ENCODE peak calls at places on chromosomes 6 and 20, in seven cellular contexts. One of them, this sample, is unnamed.

GRCh38 chr6:72554203-72554564 is 67.7 kb upstream of the KCNQ5 start:
- DNase-seq in Daoy: peak; percentile 65
- DNase-seq in mesothelial cell of epicardium: no peak
- DNase-seq in transverse colon: no peak
- DNase-seq in GM12865: no peak
- DNase-seq in lung microvascular endothelial cell: no peak
- DNase-seq in activated CD4-positive, CD25-positive, alpha-beta regulatory T cell: no peak
- DNase-seq in this sample: no peak

GRCh38 chr6:88856566-88856965 is 106.9 kb downstream of the RNGTT start:
- DNase-seq in Daoy: no peak
- DNase-seq in mesothelial cell of epicardium: no peak
- DNase-seq in transverse colon: no peak
- DNase-seq in GM12865: no peak
- DNase-seq in lung microvascular endothelial cell: no peak
- DNase-seq in activated CD4-positive, CD25-positive, alpha-beta regulatory T cell: no peak
- DNase-seq in this sample: no peak

GRCh38 chr6:150333592-150333954 is 35.2 kb upstream of the IYD start:
- DNase-seq in Daoy: no peak
- DNase-seq in mesothelial cell of epicardium: no peak
- DNase-seq in transverse colon: no peak
- DNase-seq in GM12865: no peak
- DNase-seq in lung microvascular endothelial cell: no peak
- DNase-seq in activated CD4-positive, CD25-positive, alpha-beta regulatory T cell: no peak
- DNase-seq in this sample: no peak

GRCh38 chr20:24915892-24916291 is 33.2 kb upstream of the CST7 start:
- DNase-seq in Daoy: no peak
- DNase-seq in mesothelial cell of epicardium: no peak
- DNase-seq in transverse colon: no peak
- DNase-seq in GM12865: no peak
- DNase-seq in lung microvascular endothelial cell: no peak
- DNase-seq in activated CD4-positive, CD25-positive, alpha-beta regulatory T cell: no peak
- DNase-seq in this sample: no peak

GRCh38 chr6:112951829-112952228 is 604.7 kb downstream of the RFPL4B start:
- DNase-seq in Daoy: no peak
- DNase-seq in mesothelial cell of epicardium: no peak
- DNase-seq in transverse colon: no peak
- DNase-seq in GM12865: no peak
- DNase-seq in lung microvascular endothelial cell: peak; percentile 68
- DNase-seq in activated CD4-positive, CD25-positive, alpha-beta regulatory T cell: no peak
- DNase-seq in this sample: no peak

GRCh38 chr6:33429745-33430042 is 9.8 kb downstream of the SYNGAP1 start:
- DNase-seq in Daoy: no peak
- DNase-seq in mesothelial cell of epicardium: no peak
- DNase-seq in transverse colon: no peak
- DNase-seq in GM12865: no peak
- DNase-seq in lung microvascular endothelial cell: no peak
- DNase-seq in activated CD4-positive, CD25-positive, alpha-beta regulatory T cell: no peak
- DNase-seq in this sample: peak; percentile 34

GRCh38 chr6:30325150-30325872 is 1.4 kb upstream of the TRIM39 start:
- DNase-seq in Daoy: peak; percentile 81
- DNase-seq in mesothelial cell of epicardium: no peak
- DNase-seq in transverse colon: peak; percentile 67
- DNase-seq in GM12865: peak; percentile 76
- DNase-seq in lung microvascular endothelial cell: peak; percentile 61
- DNase-seq in activated CD4-positive, CD25-positive, alpha-beta regulatory T cell: peak; percentile 50
- DNase-seq in this sample: peak; percentile 66

GRCh38 chr6:108875161-108875555 is 26.9 kb downstream of the ARMC2 start:
- DNase-seq in Daoy: no peak
- DNase-seq in mesothelial cell of epicardium: no peak
- DNase-seq in transverse colon: no peak
- DNase-seq in GM12865: no peak
- DNase-seq in lung microvascular endothelial cell: no peak
- DNase-seq in activated CD4-positive, CD25-positive, alpha-beta regulatory T cell: no peak
- DNase-seq in this sample: no peak

GRCh38 chr20:64038579-64039292 is 2.8 kb downstream of the C20orf204 start:
- DNase-seq in Daoy: peak; percentile 80
- DNase-seq in mesothelial cell of epicardium: peak; percentile 68
- DNase-seq in transverse colon: peak; percentile 78
- DNase-seq in GM12865: peak; percentile 90
- DNase-seq in lung microvascular endothelial cell: peak; percentile 90
- DNase-seq in activated CD4-positive, CD25-positive, alpha-beta regulatory T cell: peak; percentile 51
- DNase-seq in this sample: peak; percentile 68

GRCh38 chr20:10654630-10655029 is 19.2 kb downstream of the JAG1 start:
- DNase-seq in Daoy: no peak
- DNase-seq in mesothelial cell of epicardium: no peak
- DNase-seq in transverse colon: peak; percentile 47
- DNase-seq in GM12865: peak; percentile 78
- DNase-seq in lung microvascular endothelial cell: peak; percentile 57
- DNase-seq in activated CD4-positive, CD25-positive, alpha-beta regulatory T cell: no peak
- DNase-seq in this sample: peak; percentile 55

GRCh38 chr6:2999005-2999620 is 581 bp upstream of the NQO2 start:
- DNase-seq in Daoy: peak; percentile 89
- DNase-seq in mesothelial cell of epicardium: no peak
- DNase-seq in transverse colon: peak; percentile 80
- DNase-seq in GM12865: peak; percentile 42
- DNase-seq in lung microvascular endothelial cell: peak; percentile 74
- DNase-seq in activated CD4-positive, CD25-positive, alpha-beta regulatory T cell: peak; percentile 42
- DNase-seq in this sample: peak; percentile 94